ENCODE peak calls at places on chromosomes 16 and 17, in four cellular contexts. U is GM12878, W is HEK293T, K is HepG2. Y is an unnamed sample.

GRCh38 chr17:5571281-5571680 is 13.0 kb downstream of the NLRP1 start:
- DNase-seq in U (no peak), W (no peak), K (no peak), Y (no peak)

GRCh38 chr16:11358531-11358930 is 13.3 kb downstream of the RMI2 start:
- DNase-seq in U (no peak), W (no peak), K (no peak), Y (no peak)

GRCh38 chr16:8936421-8936820 is 27.3 kb downstream of the USP7 start:
- DNase-seq in U (no peak), W (peak), K (peak), Y (peak)

GRCh38 chr16:66758086-66758485 is 6.7 kb upstream of the DYNC1LI2 start:
- DNase-seq in U (no peak), W (no peak), K (no peak), Y (no peak)

GRCh38 chr16:57952909-57953308 is 18.0 kb downstream of the CNGB1 start:
- DNase-seq in U (no peak), W (no peak), K (no peak), Y (no peak)

GRCh38 chr16:55552621-55553020 is 13.9 kb upstream of the CAPNS2 start:
- DNase-seq in U (no peak), W (no peak), K (no peak), Y (no peak)

GRCh38 chr16:46558018-46558417 is 63.2 kb downstream of the SHCBP1 start:
- DNase-seq in U (no peak), W (no peak), K (no peak), Y (no peak)

GRCh38 chr16:49653577-49653976 is 202.3 kb downstream of the ZNF423 start:
- DNase-seq in U (no peak), W (no peak), K (no peak), Y (no peak)

GRCh38 chr16:1095450-1096163 is 437 bp downstream of the C1QTNF8 start:
- DNase-seq in U (no peak), W (no peak), K (no peak), Y (no peak)

GRCh38 chr16:490768-491167 is 36.7 kb upstream of the CAPN15 start:
- DNase-seq in U (no peak), W (no peak), K (no peak), Y (no peak)

GRCh38 chr17:44875761-44876160 is 23.5 kb downstream of the EFTUD2 start:
- DNase-seq in U (no peak), W (no peak), K (no peak), Y (no peak)

GRCh38 chr17:72978593-72979218 is 113.8 kb downstream of the SLC39A11 start:
- DNase-seq in U (no peak), W (no peak), K (no peak), Y (peak)

GRCh38 chr17:57508706-57509105 is 236.4 kb downstream of the CCDC182 start:
- DNase-seq in U (no peak), W (no peak), K (no peak), Y (no peak)

GRCh38 chr17:57507828-57508227 is 237.3 kb downstream of the CCDC182 start:
- DNase-seq in U (no peak), W (no peak), K (no peak), Y (no peak)

GRCh38 chr17:57514614-57515013 is 230.5 kb downstream of the CCDC182 start:
- DNase-seq in U (no peak), W (no peak), K (no peak), Y (no peak)

GRCh38 chr17:57512258-57512657 is 232.8 kb downstream of the CCDC182 start:
- DNase-seq in U (no peak), W (no peak), K (no peak), Y (no peak)

GRCh38 chr17:57511475-57512123 is 233.5 kb downstream of the CCDC182 start:
- DNase-seq in U (no peak), W (no peak), K (no peak), Y (no peak)
- TF ChIP-seq TARDBP in U (no peak), W (no peak), K (no peak), Y (no peak)

DNA sequence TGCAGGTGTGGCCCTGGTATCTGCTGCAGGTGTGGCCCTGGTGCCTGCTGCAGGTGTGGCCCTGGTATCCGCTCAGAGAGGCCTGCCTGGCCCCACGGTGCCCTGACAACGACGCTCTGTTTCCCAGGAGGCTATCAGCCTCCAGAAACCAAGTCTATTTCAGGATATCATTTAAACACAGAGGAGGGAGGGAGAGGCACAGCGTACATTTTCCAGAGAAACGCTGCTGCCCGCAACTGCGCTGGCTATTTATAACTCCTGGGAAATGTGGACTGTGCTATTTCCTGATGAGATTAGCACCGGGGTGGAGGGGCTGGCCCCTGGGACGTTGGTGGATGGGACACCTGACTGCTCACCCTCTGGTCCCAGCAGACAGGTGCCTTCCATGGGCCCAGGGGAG is 22.5 kb downstream of the TIMM22 start:
- DNase-seq in U (no peak), W (no peak), K (no peak), Y (no peak)
- TF ChIP-seq TARDBP in U (no peak), W (no peak), K (no peak), Y (no peak)

DNA sequence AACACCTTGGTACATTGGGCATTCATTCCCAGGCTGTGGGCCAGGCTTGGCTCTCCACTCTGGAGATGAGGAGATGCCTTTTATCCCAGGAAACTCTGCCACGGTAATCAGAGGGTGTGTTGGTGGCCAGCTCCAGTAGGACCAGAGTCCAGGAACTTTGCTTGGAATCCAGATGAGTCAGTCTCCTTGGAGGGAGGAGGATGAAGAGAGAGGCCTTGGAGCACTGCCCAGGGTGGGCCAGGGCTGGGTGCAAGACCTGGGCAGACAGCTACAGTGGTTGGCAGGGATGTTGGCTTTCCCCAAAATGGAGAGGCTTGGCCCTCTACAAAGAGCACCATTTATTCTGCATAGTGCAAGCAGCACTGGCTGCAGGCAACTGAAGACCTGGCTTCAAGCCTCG is 209.0 kb downstream of the RGS9 start:
- DNase-seq in U (no peak), W (no peak), K (no peak), Y (no peak)
- TF ChIP-seq TARDBP in U (no peak), W (no peak), K (no peak), Y (no peak)

GRCh38 chr16:89954462-89954861 is 5.9 kb downstream of the DEF8 start:
- DNase-seq in U (no peak), W (no peak), K (no peak), Y (no peak)
- TF ChIP-seq TARDBP in U (no peak), W (no peak), K (no peak), Y (no peak)

DNA sequence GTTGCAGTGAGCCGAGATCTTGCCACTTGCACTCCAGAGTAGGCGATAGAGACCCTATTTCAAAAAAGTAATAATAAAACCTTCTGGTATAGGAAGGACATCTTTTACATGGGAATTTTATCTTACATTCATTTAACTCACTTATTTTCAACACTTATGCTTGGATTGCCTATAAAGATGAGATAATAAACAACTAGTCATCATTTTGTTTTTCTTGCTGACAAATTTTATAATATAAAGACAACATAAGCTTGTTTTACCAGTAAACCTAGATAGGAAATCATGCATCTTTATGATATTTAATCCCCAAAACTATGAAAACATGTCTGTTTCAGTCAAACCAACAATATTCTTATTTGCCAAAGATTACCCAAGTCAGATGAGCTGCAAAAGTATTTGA is 17.0 kb downstream of the ABCC3 start:
- DNase-seq in U (no peak), W (no peak), K (no peak), Y (no peak)
- TF ChIP-seq TARDBP in U (no peak), W (no peak), K (no peak), Y (no peak)

DNA sequence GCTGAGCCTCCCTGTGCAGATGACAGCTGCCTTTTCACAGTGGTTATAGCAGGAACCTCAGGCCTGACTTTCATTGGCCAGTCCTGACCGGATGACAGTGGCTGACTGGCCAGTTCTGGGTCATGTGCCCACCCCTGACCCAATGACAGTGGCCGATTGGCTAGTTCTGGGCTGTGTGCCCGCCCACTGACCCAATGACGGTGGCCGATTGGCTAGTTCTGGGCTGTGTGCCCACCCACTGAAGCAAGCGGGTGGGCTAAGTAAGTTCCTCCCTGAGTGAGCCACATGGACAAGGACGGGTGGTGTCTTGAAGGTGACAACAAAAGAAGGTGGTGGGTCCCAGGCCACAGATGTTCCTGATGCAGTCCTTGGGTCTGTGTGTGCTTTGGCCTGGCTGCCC is 9.5 kb downstream of the DEF8 start:
- DNase-seq in U (no peak), W (peak), K (peak), Y (peak)
- TF ChIP-seq TARDBP in U (no peak), W (no peak), K (no peak), Y (no peak)

GRCh38 chr17:64242633-64243032 is 20.4 kb downstream of the TEX2 start:
- DNase-seq in U (no peak), W (no peak), K (no peak), Y (no peak)

GRCh38 chr17:64243340-64243739 is 19.7 kb downstream of the TEX2 start:
- DNase-seq in U (no peak), W (no peak), K (no peak), Y (no peak)

GRCh38 chr17:64240741-64241347 is 22.2 kb downstream of the TEX2 start:
- DNase-seq in U (no peak), W (no peak), K (no peak), Y (no peak)

GRCh38 chr17:64236827-64237403 is 26.1 kb downstream of the TEX2 start:
- DNase-seq in U (no peak), W (peak), K (peak), Y (no peak)

GRCh38 chr17:64240261-64240740 is 22.8 kb downstream of the TEX2 start:
- DNase-seq in U (no peak), W (no peak), K (no peak), Y (peak)
- TF ChIP-seq TARDBP in U (no peak), W (no peak), K (no peak), Y (no peak)

GRCh38 chr17:75738218-75738802 is 17.1 kb downstream of the ITGB4 start:
- DNase-seq in U (no peak), W (no peak), K (peak), Y (no peak)
- TF ChIP-seq TARDBP in U (no peak), W (no peak), K (no peak), Y (no peak)